ENCODE peak calls at places on chromosomes 5 and 9, in nine cellular contexts. H is HCT116, J is SK-N-SH, X is PC-3, N is GM23338, T is MM.1S, I is neural progenitor cell, Y is hepatocyte, S is OCI-LY7. C is an unnamed sample.

GRCh38 chr5:110087829-110088228 is 398.1 kb downstream of the MAN2A1 start:
- DNase-seq in H (no peak), J (no peak), X (no peak), N (no peak), T (no peak), I (no peak), Y (peak), S (no peak), C (peak)

GRCh38 chr5:129459485-129460120 is 495 bp upstream of the ADAMTS19 start:
- DNase-seq in H (no peak), J (peak), X (no peak), N (peak), T (no peak), I (peak), Y (peak), S (no peak), C (peak)

GRCh38 chr5:122118356-122118948 is 10.9 kb upstream of the ZNF474 start:
- DNase-seq in H (no peak), J (no peak), X (no peak), N (no peak), T (no peak), I (no peak), Y (no peak), S (no peak), C (peak)

GRCh38 chr9:104860280-104860679 is 67.7 kb downstream of the ABCA1 start:
- DNase-seq in H (no peak), J (no peak), X (no peak), N (no peak), T (peak), I (no peak), Y (no peak), S (no peak), C (peak)

GRCh38 chr9:80218336-80218735 is 646.6 kb downstream of the TLE4 start:
- DNase-seq in H (no peak), J (no peak), X (no peak), N (peak), T (no peak), I (no peak), Y (no peak), S (no peak), C (no peak)

GRCh38 chr5:103237783-103238182 is 20.8 kb upstream of the MACIR start:
- DNase-seq in H (no peak), J (no peak), X (no peak), N (no peak), T (no peak), I (no peak), Y (no peak), S (no peak), C (no peak)

GRCh38 chr9:89915187-89915586 is 310.4 kb downstream of the GADD45G start:
- DNase-seq in H (no peak), J (no peak), X (no peak), N (no peak), T (no peak), I (no peak), Y (no peak), S (no peak), C (no peak)

GRCh38 chr5:28580616-28581015 is 1542.2 kb upstream of the CDH9 start:
- DNase-seq in H (no peak), J (no peak), X (peak), N (no peak), T (no peak), I (no peak), Y (no peak), S (no peak), C (no peak)

GRCh38 chr9:10961883-10962282 is 349.1 kb upstream of the PTPRD start:
- DNase-seq in H (no peak), J (no peak), X (no peak), N (no peak), T (no peak), I (no peak), Y (no peak), S (no peak), C (no peak)

DNA sequence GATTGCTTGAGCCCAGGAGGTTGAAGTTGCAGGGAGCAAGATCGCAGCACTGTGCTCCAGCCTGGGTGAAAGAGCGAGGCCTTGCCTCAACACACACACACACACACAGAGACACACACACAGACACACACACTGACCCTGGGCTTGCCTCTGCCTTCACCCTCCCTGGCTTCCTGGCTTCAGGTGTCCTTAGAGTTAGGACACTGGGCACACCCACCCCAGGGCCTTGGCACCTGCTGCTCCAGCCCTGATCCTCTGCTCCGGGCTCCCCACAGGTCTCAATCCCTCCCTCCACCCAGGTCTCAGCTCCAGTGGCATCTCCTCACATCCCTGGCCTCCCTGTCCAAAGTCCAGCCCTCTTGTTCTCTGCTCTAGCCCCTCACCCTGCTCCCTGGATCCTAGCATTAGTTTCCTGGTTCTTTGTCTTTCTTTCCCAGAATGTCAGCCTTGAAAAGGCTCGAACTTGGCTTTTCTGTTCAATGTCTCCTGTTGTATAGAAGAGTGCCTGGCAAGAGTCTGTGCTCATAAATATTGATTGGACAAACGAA is 212.9 kb downstream of the C9orf50 start:
- DNase-seq in H (no peak), J (no peak), X (no peak), N (no peak), T (no peak), I (no peak), Y (no peak), S (no peak), C (no peak)
- H3K4me2 ChIP-seq in H (peak), J (no peak), X (no peak), N (no peak), T (no peak), I (no peak), Y (peak), S (no peak), C (no peak)

GRCh38 chr9:79007701-79008483 is 563.9 kb upstream of the TLE4 start:
- DNase-seq in H (no peak), J (no peak), X (no peak), N (no peak), T (no peak), I (no peak), Y (no peak), S (no peak), C (no peak)

GRCh38 chr9:79012561-79012960 is 559.2 kb upstream of the TLE4 start:
- DNase-seq in H (no peak), J (no peak), X (peak), N (peak), T (no peak), I (no peak), Y (no peak), S (no peak), C (peak)

GRCh38 chr9:79011461-79011860 is 560.3 kb upstream of the TLE4 start:
- DNase-seq in H (no peak), J (no peak), X (no peak), N (no peak), T (no peak), I (no peak), Y (no peak), S (no peak), C (no peak)

GRCh38 chr9:79013715-79014610 is 557.8 kb upstream of the TLE4 start:
- DNase-seq in H (no peak), J (no peak), X (peak), N (no peak), T (no peak), I (no peak), Y (no peak), S (no peak), C (peak)

DNA sequence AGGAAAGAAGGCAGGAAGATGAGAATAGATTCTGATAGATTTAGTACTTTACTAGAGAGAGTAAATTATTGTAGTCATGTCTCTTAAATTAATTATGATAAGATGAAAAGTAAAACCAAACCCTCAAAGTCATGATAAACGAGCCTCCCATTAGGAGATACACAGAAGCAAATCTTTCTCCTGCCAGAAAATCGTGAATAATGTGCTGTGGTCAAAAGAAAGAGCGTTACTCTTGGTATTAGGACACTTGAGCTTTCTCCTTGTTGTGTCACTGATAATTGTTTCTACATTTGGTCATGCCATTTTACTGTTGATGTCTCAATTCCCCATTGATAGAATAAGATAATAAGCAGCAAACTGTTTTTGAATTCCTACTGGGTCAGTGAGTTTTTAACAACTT is 562.8 kb upstream of the TLE4 start:
- DNase-seq in H (no peak), J (no peak), X (no peak), N (no peak), T (no peak), I (no peak), Y (no peak), S (no peak), C (no peak)
- TF ChIP-seq EZH2phosphoT487 in H (no peak), J (no peak), X (no peak), N (no peak), T (no peak), I (no peak), Y (no peak), S (no peak), C (no peak)

GRCh38 chr9:18297532-18297872 is 176.5 kb upstream of the ADAMTSL1 start:
- DNase-seq in H (no peak), J (peak), X (peak), N (peak), T (peak), I (peak), Y (no peak), S (peak), C (no peak)
- H3K4me3 ChIP-seq in H (no peak), J (peak), X (no peak), N (no peak), T (no peak), I (no peak), Y (no peak), S (no peak), C (peak)

GRCh38 chr9:77011973-77012817 is 7.3 kb upstream of the FOXB2 start:
- DNase-seq in H (peak), J (peak), X (peak), N (peak), T (peak), I (peak), Y (peak), S (peak), C (peak)
- H3K4me2 ChIP-seq in H (peak), J (no peak), X (no peak), N (peak), T (peak), I (peak), Y (peak), S (no peak), C (no peak)

GRCh38 chr5:149493316-149493715 is 57.9 kb downstream of the CSNK1A1 start:
- DNase-seq in H (no peak), J (no peak), X (peak), N (no peak), T (no peak), I (no peak), Y (no peak), S (no peak), C (no peak)
- TF ChIP-seq EZH2phosphoT487 in H (no peak), J (no peak), X (no peak), N (no peak), T (no peak), I (no peak), Y (no peak), S (no peak), C (no peak)

GRCh38 chr5:34523382-34523716 is 132.8 kb upstream of the RAI14 start:
- DNase-seq in H (no peak), J (no peak), X (no peak), N (no peak), T (no peak), I (no peak), Y (no peak), S (no peak), C (no peak)
- H3K4me3 ChIP-seq in H (no peak), J (peak), X (no peak), N (no peak), T (no peak), I (no peak), Y (no peak), S (no peak), C (no peak)

DNA sequence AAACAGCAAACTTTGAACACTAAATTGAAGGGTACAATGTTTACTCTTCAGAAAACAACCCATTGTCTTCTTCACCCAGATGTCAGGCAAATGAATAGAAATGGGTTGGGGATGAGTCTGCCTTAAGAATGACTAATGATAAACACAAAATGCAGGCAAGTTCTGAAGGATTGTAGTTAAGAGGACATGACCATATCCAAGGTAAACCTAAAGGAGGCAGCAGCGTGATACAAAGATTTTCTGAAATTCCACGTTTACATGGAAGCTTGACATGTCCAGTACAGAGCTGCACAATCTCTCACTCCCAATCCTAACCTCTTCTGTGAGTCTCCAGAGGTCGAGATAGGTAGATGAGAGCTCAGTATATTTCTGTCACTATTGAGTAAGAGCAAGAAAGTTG is 1263.2 kb upstream of the CDH6 start:
- DNase-seq in H (no peak), J (no peak), X (peak), N (peak), T (no peak), I (no peak), Y (no peak), S (no peak), C (no peak)
- H3K4me2 ChIP-seq in H (no peak), J (no peak), X (no peak), N (no peak), T (no peak), I (no peak), Y (no peak), S (no peak), C (no peak)

DNA sequence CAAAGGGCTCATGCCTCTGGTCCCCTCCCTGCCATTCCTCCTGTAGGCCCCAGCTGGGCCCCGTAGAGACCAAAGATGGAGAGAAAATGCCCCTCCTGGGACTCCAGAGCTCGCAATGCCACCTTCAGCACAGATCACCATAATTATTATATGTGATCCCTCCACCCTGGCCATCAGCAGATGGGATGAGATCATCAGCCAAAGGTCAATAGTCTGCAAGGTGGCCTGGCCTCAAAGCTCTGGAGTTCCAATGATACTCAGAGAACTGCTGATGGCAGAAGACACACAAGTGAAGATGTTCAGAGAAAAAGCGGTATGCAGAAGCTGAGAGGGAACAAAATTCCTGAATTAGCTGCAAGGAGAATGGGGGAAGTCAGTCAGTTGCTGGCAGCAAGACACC is 5.0 kb downstream of the RPP25L start:
- DNase-seq in H (no peak), J (no peak), X (no peak), N (no peak), T (no peak), I (no peak), Y (peak), S (no peak), C (no peak)
- TF ChIP-seq EZH2phosphoT487 in H (no peak), J (no peak), X (no peak), N (no peak), T (no peak), I (no peak), Y (no peak), S (no peak), C (no peak)